ENCODE peak calls at places on chromosomes 16 and 17, in ten cellular contexts. U is H1, Z is kidney, S is left ventricle myocardium inferior, R is fibroblast of mammary gland, O is foreskin fibroblast, X is PC-3, Y is BE2C, N is IMR-90, K is neural progenitor cell. G is an unnamed sample.

GRCh38 chr17:42050360-42051012 is at the start of gene C17orf113:
- DNase-seq in K (peak; percentile 88), S (peak; percentile 48), O (peak; percentile 21), N (no peak), U (no peak), X (peak; percentile 24), Z (peak; percentile 89), R (peak; percentile 6), Y (peak; percentile 79), G (no peak)

GRCh38 chr16:27690604-27691003 is 140.7 kb downstream of the KATNIP start:
- DNase-seq in Y (no peak), N (peak; percentile 5), R (peak; percentile 21), X (no peak), Z (peak; percentile 49), O (no peak), U (no peak), S (no peak), K (peak; percentile 47), G (no peak)

GRCh38 chr17:77558846-77559626 is 399.5 kb upstream of the TNRC6C start:
- DNase-seq in R (no peak), N (peak; percentile 9), S (no peak), U (no peak), Z (no peak), O (no peak), X (peak; percentile 13), K (no peak), Y (no peak), G (no peak)

GRCh38 chr17:410674-411401 is 58.2 kb upstream of the RPH3AL start:
- DNase-seq in O (no peak), R (peak; percentile 35), Z (peak; percentile 68), U (no peak), S (no peak), Y (peak; percentile 18), N (peak; percentile 12), X (no peak), K (peak; percentile 56), G (peak; percentile 2)

GRCh38 chr17:20133552-20133951 is 124.4 kb downstream of the SPECC1 start:
- DNase-seq in X (no peak), U (no peak), N (no peak), K (no peak), O (no peak), S (no peak), R (no peak), Z (no peak), Y (no peak), G (no peak)

GRCh38 chr17:75036643-75037268 is 10.0 kb downstream of the ATP5PD start:
- DNase-seq in X (peak; percentile 99), S (peak; percentile 89), Y (peak; percentile 34), R (peak; percentile 97), O (peak; percentile 24), N (peak; percentile 77), U (no peak), Z (peak; percentile 92), K (no peak), G (no peak)

GRCh38 chr16:4880006-4880580 is 32.8 kb downstream of the UBN1 start:
- DNase-seq in O (no peak), Y (no peak), N (no peak), X (no peak), Z (no peak), R (no peak), U (no peak), S (no peak), K (no peak), G (no peak)

GRCh38 chr17:56597495-56597990 is 4.0 kb downstream of the NOG start:
- DNase-seq in X (peak; percentile 47), R (no peak), Y (peak; percentile 21), Z (no peak), K (peak; percentile 81), S (no peak), O (no peak), U (no peak), N (peak; percentile 26), G (no peak)

GRCh38 chr16:65754799-65755691 is 611.4 kb upstream of the CDH5 start:
- DNase-seq in R (peak; percentile 35), X (no peak), N (peak; percentile 75), S (no peak), O (no peak), Z (peak; percentile 70), U (no peak), K (no peak), Y (peak; percentile 61), G (no peak)

GRCh38 chr17:3956983-3957382 is 7.3 kb downstream of the ATP2A3 start:
- DNase-seq in X (no peak), U (no peak), N (no peak), Z (no peak), K (no peak), S (no peak), R (no peak), Y (no peak), O (no peak), G (no peak)

GRCh38 chr17:45740553-45741330 is 43.4 kb upstream of the CRHR1 start:
- DNase-seq in X (peak; percentile 66), K (peak; percentile 93), Y (peak; percentile 89), Z (peak; percentile 27), N (peak; percentile 13), O (no peak), R (peak; percentile 45), S (no peak), U (peak; percentile 53), G (peak; percentile 14)

GRCh38 chr17:49849711-49850610 is 2.1 kb upstream of the TAC4 start:
- DNase-seq in U (no peak), K (no peak), Z (no peak), S (no peak), R (no peak), O (no peak), Y (no peak), X (no peak), N (no peak), G (no peak)

GRCh38 chr17:29891131-29891530 is 38.9 kb downstream of the SSH2 start:
- DNase-seq in Z (no peak), K (no peak), S (no peak), O (no peak), R (no peak), U (no peak), Y (no peak), N (no peak), X (no peak), G (no peak)

GRCh38 chr16:55571-56136 is 2.0 kb downstream of the SNRNP25 start:
- DNase-seq in Z (peak; percentile 49), S (peak; percentile 10), X (no peak), U (no peak), Y (no peak), N (no peak), R (no peak), K (no peak), O (no peak), G (no peak)

GRCh38 chr16:49327466-49327865 is 45.8 kb upstream of the CBLN1 start:
- DNase-seq in N (no peak), S (no peak), Y (no peak), X (no peak), K (no peak), U (no peak), Z (no peak), O (no peak), R (no peak), G (no peak)

GRCh38 chr16:49330562-49331201 is 42.9 kb upstream of the C16orf78 start:
- DNase-seq in Z (no peak), U (no peak), O (no peak), X (no peak), S (no peak), R (no peak), K (no peak), N (no peak), Y (no peak), G (no peak)

DNA sequence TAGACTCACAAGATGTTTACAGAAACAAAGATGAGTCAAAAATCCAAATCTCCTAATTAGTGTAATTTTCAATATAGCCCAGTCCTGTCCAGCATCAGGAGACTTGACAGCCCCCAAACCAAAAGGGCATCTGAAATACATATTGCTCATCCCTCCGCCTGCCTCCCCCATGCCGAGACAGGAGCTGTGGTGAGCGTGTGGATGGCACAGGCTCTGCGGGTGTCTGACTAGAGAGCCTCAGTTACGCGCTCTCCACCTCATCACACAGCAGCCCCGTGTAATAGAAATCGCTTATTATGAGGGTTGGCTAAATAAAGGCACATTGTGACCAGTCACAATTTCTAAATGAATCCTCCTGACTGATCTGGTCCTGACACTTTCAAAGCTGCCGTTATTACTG is 43.1 kb upstream of the CBLN1 start:
- DNase-seq in X (no peak), K (no peak), U (no peak), N (no peak), Y (no peak), R (no peak), Z (no peak), S (no peak), O (no peak), G (no peak)
- H3K4me3 ChIP-seq in X (no peak overlapping the region), K (no peak overlapping the region), U (no peak overlapping the region), N (no peak overlapping the region), Y (no peak overlapping the region), R (no peak overlapping the region), Z (no peak overlapping the region), S (no peak overlapping the region), O (no peak overlapping the region), G (no peak overlapping the region)

GRCh38 chr17:76383645-76384221 is 676 bp upstream of the SPHK1 start:
- DNase-seq in Y (peak; percentile 59), Z (peak; percentile 87), R (peak; percentile 53), S (peak; percentile 56), X (peak; percentile 37), N (peak; percentile 53), U (no peak), K (peak; percentile 74), O (peak; percentile 42), G (no peak)
- TF ChIP-seq CTCF in Y (peak; percentile 22), Z (no peak), R (peak; percentile 11), S (peak; percentile 57), X (peak; percentile 45), N (peak; percentile 33), U (no peak), K (peak; percentile 33), O (peak; percentile 10), G (no peak)

DNA sequence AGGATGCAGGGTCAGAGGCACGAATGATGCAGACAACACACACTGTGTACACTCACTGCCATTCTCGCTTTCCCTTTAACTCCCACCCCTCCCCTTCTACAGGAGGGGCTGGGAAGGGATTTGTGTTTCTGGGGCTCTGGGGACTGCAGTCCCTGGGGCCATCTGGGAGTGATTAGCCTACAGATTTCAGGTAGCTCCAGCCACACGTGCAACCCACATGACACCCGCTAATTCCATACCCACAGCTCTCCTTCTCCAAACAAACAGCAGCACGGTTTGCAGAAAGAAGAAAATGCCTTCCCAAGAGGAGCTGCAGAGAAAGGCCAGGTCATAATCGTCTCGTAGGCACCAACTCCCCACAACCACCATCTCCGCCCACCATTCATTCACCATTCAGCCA is 9.4 kb upstream of the SOX9 start:
- DNase-seq in R (no peak), X (no peak), K (peak; percentile 37), O (no peak), N (no peak), Z (no peak), Y (peak; percentile 50), U (no peak), S (no peak), G (no peak)
- H3K4me3 ChIP-seq in R (no peak overlapping the region), X (no peak overlapping the region), K (no peak overlapping the region), O (no peak overlapping the region), N (no peak overlapping the region), Z (no peak overlapping the region), Y (peak overlapping the region; percentile 37), U (no peak overlapping the region), S (no peak overlapping the region), G (no peak overlapping the region)

GRCh38 chr16:25121824-25122600 is 10.5 kb downstream of the LCMT1 start:
- DNase-seq in U (no peak), N (no peak), Y (no peak), X (no peak), S (no peak), R (no peak), K (no peak), Z (no peak), O (no peak), G (no peak)

GRCh38 chr16:25124503-25124902 is 13.0 kb downstream of the LCMT1 start:
- DNase-seq in Y (no peak), X (no peak), R (no peak), O (no peak), S (no peak), K (no peak), Z (no peak), U (no peak), N (no peak), G (no peak)

GRCh38 chr16:25126820-25127232 is 15.3 kb downstream of the LCMT1 start:
- DNase-seq in Y (no peak), S (no peak), U (no peak), K (no peak), O (peak; percentile 72), X (peak; percentile 82), N (peak; percentile 91), Z (no peak), R (peak; percentile 91), G (peak; percentile 75)
- TF ChIP-seq CTCF in Y (peak; percentile 77), S (peak; percentile 52), U (no peak), K (peak; percentile 45), O (peak; percentile 68), X (peak; percentile 75), N (peak; percentile 85), Z (peak; percentile 49), R (peak; percentile 89), G (peak; percentile 77)